ENCODE peak calls at places on chromosomes 16 and 17, in five cellular contexts. F, Q, G, C and A are unnamed samples.

GRCh38 chr16:50526249-50526648 is 21.9 kb upstream of the NKD1 start:
- DNase-seq in F (no peak), Q (no peak), G (no peak), C (no peak), A (no peak)

GRCh38 chr17:79874329-79874981 is 35.2 kb upstream of the CBX4 start:
- DNase-seq in F (peak; percentile 75), Q (no peak), G (peak; percentile 5), C (peak; percentile 17), A (peak; percentile 15)

GRCh38 chr16:9844361-9844760 is 337.9 kb downstream of the GRIN2A start:
- DNase-seq in F (no peak), Q (no peak), G (peak; percentile 66), C (no peak), A (peak; percentile 75)

GRCh38 chr17:73757324-73757942 is 113.2 kb upstream of the SDK2 start:
- DNase-seq in F (no peak), Q (no peak), G (no peak), C (peak; percentile 88), A (no peak)

GRCh38 chr16:80924372-80924978 is 82.2 kb downstream of the CMC2 start:
- DNase-seq in F (peak; percentile 27), Q (no peak), G (peak; percentile 65), C (no peak), A (peak; percentile 39)

GRCh38 chr16:75402821-75403475 is 30.4 kb downstream of the CFDP1 start:
- DNase-seq in F (peak; percentile 17), Q (no peak), G (peak; percentile 49), C (peak; percentile 0), A (peak; percentile 44)

GRCh38 chr17:74861554-74862107 is 1.9 kb upstream of the GRIN2C start:
- DNase-seq in F (no peak), Q (no peak), G (no peak), C (no peak), A (no peak)

GRCh38 chr16:72886366-72886974 is 161.5 kb downstream of the ZFHX3 start:
- DNase-seq in F (no peak), Q (no peak), G (no peak), C (no peak), A (no peak)

GRCh38 chr16:47667956-47668355 is 206.8 kb downstream of the PHKB start:
- DNase-seq in F (no peak), Q (no peak), G (no peak), C (no peak), A (peak; percentile 27)

GRCh38 chr16:13120557-13120956 is 219.2 kb downstream of the SHISA9 start:
- DNase-seq in F (no peak), Q (no peak), G (no peak), C (no peak), A (no peak)

GRCh38 chr16:63617047-63617989 is 1504.5 kb downstream of the CDH11 start:
- DNase-seq in F (peak; percentile 50), Q (no peak), G (no peak), C (peak; percentile 51), A (no peak)

GRCh38 chr16:88685156-88686061 is 898 bp downstream of the SNAI3 start:
- DNase-seq in F (peak; percentile 77), Q (peak; percentile 31), G (peak; percentile 51), C (no peak), A (peak; percentile 31)

GRCh38 chr16:47392114-47392513 is 68.7 kb downstream of the ITFG1 start:
- DNase-seq in F (peak; percentile 58), Q (no peak), G (no peak), C (no peak), A (no peak)

GRCh38 chr17:81245024-81245664 is 6.0 kb downstream of the NDUFAF8 start:
- DNase-seq in F (no peak), Q (no peak), G (no peak), C (no peak), A (no peak)

GRCh38 chr17:81000089-81000630 is 8.5 kb downstream of the CHMP6 start:
- DNase-seq in F (no peak), Q (no peak), G (no peak), C (no peak), A (no peak)

GRCh38 chr17:50679008-50679544 is 28.6 kb downstream of the ANKRD40 start:
- DNase-seq in F (no peak), Q (no peak), G (no peak), C (no peak), A (no peak)

GRCh38 chr17:42101513-42102292 is 3.4 kb upstream of the ZNF385C start:
- DNase-seq in F (peak; percentile 65), Q (peak; percentile 35), G (peak; percentile 57), C (peak; percentile 58), A (peak; percentile 50)

GRCh38 chr17:69492410-69493071 is 78.0 kb downstream of the MAP2K6 start:
- DNase-seq in F (no peak), Q (no peak), G (peak; percentile 94), C (no peak), A (peak; percentile 81)

GRCh38 chr17:4658478-4659305 is 17.2 kb upstream of the ALOX15 start:
- DNase-seq in F (no peak), Q (no peak), G (no peak), C (no peak), A (peak; percentile 10)

GRCh38 chr17:72976971-72977767 is 115.3 kb downstream of the SLC39A11 start:
- DNase-seq in F (peak; percentile 5), Q (no peak), G (peak; percentile 88), C (no peak), A (peak; percentile 91)

GRCh38 chr17:75559958-75560533 is 27.6 kb upstream of the MYO15B start:
- DNase-seq in F (no peak), Q (no peak), G (no peak), C (no peak), A (no peak)

GRCh38 chr17:7280519-7281073 is 922 bp upstream of the SLC2A4 start:
- DNase-seq in F (peak; percentile 91), Q (peak; percentile 54), G (peak; percentile 68), C (peak; percentile 80), A (peak; percentile 78)

GRCh38 chr17:34998205-34998604 is 17.9 kb downstream of the LIG3 start:
- DNase-seq in F (peak; percentile 68), Q (peak; percentile 28), G (peak; percentile 63), C (peak; percentile 49), A (peak; percentile 60)

GRCh38 chr16:84574191-84574590 is 43.7 kb downstream of the COTL1 start:
- DNase-seq in F (no peak), Q (no peak), G (no peak), C (no peak), A (no peak)

GRCh38 chr16:80280557-80280956 is 260.2 kb upstream of the DYNLRB2 start:
- DNase-seq in F (no peak), Q (no peak), G (no peak), C (no peak), A (no peak)

GRCh38 chr16:79288046-79288445 is 312.5 kb downstream of the MAF start:
- DNase-seq in F (peak; percentile 22), Q (no peak), G (no peak), C (no peak), A (no peak)

GRCh38 chr16:881219-882097 is 80.9 kb upstream of the GNG13 start:
- DNase-seq in F (peak; percentile 68), Q (no peak), G (no peak), C (no peak), A (no peak)

GRCh38 chr17:43341705-43342600 is 56.8 kb upstream of the ARL4D start:
- DNase-seq in F (no peak), Q (no peak), G (peak; percentile 53), C (no peak), A (peak; percentile 70)

GRCh38 chr16:4733747-4734062 is 366 bp downstream of the ANKS3 start:
- DNase-seq in F (no peak), Q (no peak), G (no peak), C (no peak), A (peak; percentile 6)

GRCh38 chr16:89863741-89864391 is 9.5 kb upstream of the TCF25 start:
- DNase-seq in F (peak; percentile 67), Q (no peak), G (peak; percentile 37), C (no peak), A (peak; percentile 56)

GRCh38 chr17:74962622-74963394 is 9.8 kb downstream of the HID1 start:
- DNase-seq in F (no peak), Q (peak; percentile 63), G (no peak), C (no peak), A (no peak)

GRCh38 chr16:73735018-73735417 is 561.6 kb upstream of the PSMD7 start:
- DNase-seq in F (no peak), Q (no peak), G (peak; percentile 26), C (no peak), A (peak; percentile 58)

GRCh38 chr17:58269557-58270291 is 11.0 kb downstream of the MPO start:
- DNase-seq in F (no peak), Q (no peak), G (no peak), C (no peak), A (no peak)

GRCh38 chr17:56310780-56311179 is 157.5 kb downstream of the ANKFN1 start:
- DNase-seq in F (no peak), Q (no peak), G (no peak), C (no peak), A (no peak)